ENCODE peak calls at places on chromosome 18, in seven cellular contexts. U is neuronal stem cell, L is mesenchymal stem cell, J is mesendoderm, O is IMR-90, Y is trophoblast cell, N is H1. H is an unnamed sample.

GRCh38 chr18:2302628-2303516 is 268.4 kb downstream of the METTL4 start:
- DNase-seq in J (peak; percentile 35), O (no peak), Y (peak; percentile 78), U (no peak), L (no peak), N (no peak), H (no peak)

GRCh38 chr18:23853448-23854210 is 160.9 kb upstream of the TTC39C start:
- DNase-seq in O (peak; percentile 18), J (no peak), L (no peak), Y (no peak), U (no peak), N (no peak), H (no peak)

GRCh38 chr18:76255070-76255683 is 239.9 kb downstream of the ZNF516 start:
- DNase-seq in Y (no peak), L (no peak), U (no peak), J (no peak), O (no peak), N (no peak), H (no peak)

GRCh38 chr18:70464343-70465114 is 175.7 kb downstream of the SOCS6 start:
- DNase-seq in N (peak; percentile 73), L (peak; percentile 79), U (peak; percentile 54), J (peak; percentile 83), Y (peak; percentile 22), O (peak; percentile 55), H (peak; percentile 78)

GRCh38 chr18:30623401-30624065 is 419.0 kb downstream of the DSC3 start:
- DNase-seq in Y (no peak), U (no peak), L (peak; percentile 3), J (no peak), O (no peak), N (no peak), H (no peak)

GRCh38 chr18:9545029-9545428 is 69.3 kb downstream of the PPP4R1 start:
- DNase-seq in Y (no peak), L (no peak), O (no peak), U (no peak), J (no peak), N (no peak), H (no peak)

GRCh38 chr18:32072321-32072720 is 19.4 kb upstream of the RNF138 start:
- DNase-seq in Y (no peak), U (no peak), J (no peak), N (no peak), O (no peak), L (no peak), H (no peak)

GRCh38 chr18:29849145-29849544 is 1193.4 kb downstream of the DSC3 start:
- DNase-seq in O (no peak), U (no peak), N (no peak), Y (peak; percentile 0), L (peak; percentile 1), J (no peak), H (no peak)

GRCh38 chr18:10591891-10592290 is 66.1 kb downstream of the NAPG start:
- DNase-seq in U (no peak), Y (no peak), J (no peak), O (no peak), N (no peak), L (no peak), H (no peak)

GRCh38 chr18:75249192-75249551 is 38.6 kb downstream of the TSHZ1 start:
- DNase-seq in O (no peak), J (no peak), L (no peak), N (no peak), U (no peak), Y (no peak), H (no peak)

DNA sequence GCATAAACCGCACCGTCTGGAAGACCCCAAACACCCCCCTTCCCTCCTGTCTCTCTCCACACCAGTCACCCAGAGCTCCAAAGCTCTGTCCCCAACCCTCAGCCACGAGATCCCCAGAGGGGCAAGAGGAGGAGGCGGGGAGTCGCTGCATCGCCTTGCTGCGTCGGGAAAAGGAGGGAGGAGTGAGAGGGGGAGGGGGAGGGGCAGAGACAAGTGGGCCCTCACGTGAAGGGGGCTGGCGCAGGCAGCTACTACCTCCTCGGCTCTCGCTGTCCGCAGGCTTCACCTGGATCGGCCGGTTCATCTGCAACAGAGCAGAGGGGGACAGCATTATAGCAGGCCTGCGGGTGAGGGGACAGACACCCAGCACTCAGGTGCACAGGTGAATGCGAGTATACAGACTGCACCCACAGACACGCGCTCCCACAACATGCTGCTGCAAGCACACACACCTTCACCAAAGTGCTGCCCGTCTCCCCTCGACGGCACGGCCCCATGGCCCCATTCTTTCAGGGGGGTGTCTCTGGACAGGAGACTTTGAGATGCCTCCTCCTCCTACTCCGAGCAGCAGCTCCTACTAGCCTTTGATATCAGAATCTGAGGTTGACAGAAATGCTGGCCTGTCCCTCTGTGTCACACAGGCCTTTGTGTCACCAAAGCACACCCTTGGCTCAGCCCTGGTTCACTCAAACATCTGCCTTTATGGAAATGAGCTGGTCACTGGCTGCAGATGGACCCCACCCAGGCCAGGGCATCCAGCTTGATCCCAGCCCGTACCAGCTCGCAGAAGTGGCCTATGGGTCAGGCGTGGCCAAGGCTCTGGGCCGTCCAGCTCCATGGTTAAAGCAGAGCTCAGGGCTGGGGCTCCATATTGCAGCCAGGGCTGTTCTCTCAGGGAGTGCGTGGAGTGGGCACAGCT is 243.8 kb downstream of the CELF4 start:
- DNase-seq in U (no peak), O (no peak), J (no peak), N (peak; percentile 59), L (no peak), Y (no peak), H (peak; percentile 60)
- H3K4me2 ChIP-seq in U (no peak overlapping the region), O (no peak overlapping the region), J (no peak overlapping the region), N (no peak overlapping the region), L (no peak overlapping the region), Y (no peak overlapping the region), H (no peak overlapping the region)

GRCh38 chr18:57154389-57154788 is 7.5 kb downstream of the BOD1L2 start:
- DNase-seq in U (no peak), L (no peak), J (no peak), O (no peak), Y (no peak), N (no peak), H (no peak)

GRCh38 chr18:57146956-57147636 is at the start of gene BOD1L2:
- DNase-seq in Y (no peak), J (no peak), O (no peak), L (no peak), N (no peak), U (no peak), H (peak; percentile 65)

GRCh38 chr18:57149031-57149430 is 2.1 kb downstream of the BOD1L2 start:
- DNase-seq in U (no peak), N (no peak), L (no peak), O (no peak), Y (no peak), J (no peak), H (no peak)

GRCh38 chr18:57148263-57148662 is 1.4 kb downstream of the BOD1L2 start:
- DNase-seq in J (no peak), N (no peak), O (no peak), U (no peak), Y (no peak), L (no peak), H (no peak)

DNA sequence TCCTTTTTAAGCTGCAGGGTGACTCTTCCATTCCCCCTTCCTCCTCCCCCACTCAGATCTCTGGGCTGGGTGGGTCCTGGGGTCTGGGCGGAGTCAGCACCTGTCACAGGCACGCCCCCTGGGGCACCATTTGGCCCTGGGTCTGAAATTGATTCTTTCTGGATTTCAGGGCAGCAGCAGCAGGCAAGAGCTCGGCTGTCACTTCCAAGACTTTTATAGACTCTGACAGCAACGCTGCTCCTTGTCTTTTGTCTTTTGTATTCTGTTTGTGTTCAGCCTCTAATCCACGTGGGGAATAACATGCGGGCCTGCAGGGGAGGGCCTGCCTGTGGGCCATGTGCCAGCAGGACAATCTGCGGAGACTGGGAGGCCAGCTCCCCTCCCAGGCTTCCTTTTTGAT is 3.9 kb downstream of the BOD1L2 start:
- DNase-seq in U (peak; percentile 27), L (no peak), J (peak; percentile 54), O (no peak), N (peak; percentile 70), Y (no peak), H (peak; percentile 67)
- H3K18ac ChIP-seq in U (no peak overlapping the region), L (no peak overlapping the region), J (no peak overlapping the region), O (no peak overlapping the region), N (no peak overlapping the region), Y (no peak overlapping the region), H (no peak overlapping the region)

DNA sequence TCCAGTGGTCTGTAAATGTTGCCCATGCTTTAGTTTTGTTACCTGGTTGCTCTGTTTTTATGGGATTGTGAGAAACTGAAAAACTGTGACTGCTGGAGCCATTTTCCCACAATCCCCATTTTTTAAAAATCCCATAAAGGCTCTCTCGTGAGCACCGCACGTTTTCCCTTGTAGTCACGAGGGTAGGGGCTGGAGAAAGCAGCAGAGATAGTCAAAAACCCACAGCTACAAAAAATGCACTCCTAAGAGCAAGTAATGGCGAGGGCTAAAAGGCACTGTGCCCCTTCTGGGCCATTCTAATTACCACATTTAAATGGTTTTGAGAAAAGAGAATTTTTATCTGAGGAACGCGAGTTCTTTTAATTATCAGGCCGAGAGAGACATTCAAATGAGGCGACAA is 1.8 kb upstream of the CTDP1 start:
- DNase-seq in O (no peak), U (no peak), L (no peak), N (no peak), J (no peak), Y (no peak), H (no peak)
- H3K4me2 ChIP-seq in O (peak overlapping the region; percentile 96), U (no peak overlapping the region), L (no peak overlapping the region), N (peak overlapping the region; percentile 70), J (no peak overlapping the region), Y (no peak overlapping the region), H (peak overlapping the region; percentile 52)

DNA sequence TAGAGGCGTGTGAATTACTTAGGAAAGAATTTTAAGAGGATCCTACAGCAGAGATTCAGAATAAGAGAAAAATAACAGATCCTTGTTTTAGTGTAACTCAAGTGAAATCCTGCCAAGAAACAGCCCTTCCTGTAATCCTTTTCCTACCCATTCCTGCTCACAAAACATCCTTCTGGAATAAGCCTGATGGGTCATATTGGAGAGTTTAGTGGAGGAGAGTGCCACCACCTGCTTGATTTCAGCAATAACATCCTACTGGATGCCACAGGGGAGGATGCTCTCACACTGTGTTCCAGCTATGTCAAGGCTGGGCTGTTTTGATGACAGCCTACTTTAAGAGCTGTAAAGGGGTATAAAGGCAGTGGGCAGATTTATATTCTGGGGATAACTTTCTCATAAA is 54.8 kb upstream of the CCDC178 start:
- DNase-seq in Y (no peak), L (peak; percentile 69), J (peak; percentile 79), O (peak; percentile 13), U (peak; percentile 14), N (no peak), H (peak; percentile 66)
- H3K18ac ChIP-seq in Y (no peak overlapping the region), L (no peak overlapping the region), J (no peak overlapping the region), O (no peak overlapping the region), U (no peak overlapping the region), N (no peak overlapping the region), H (no peak overlapping the region)

GRCh38 chr18:74230922-74231714 is 60.6 kb downstream of the CYB5A start:
- DNase-seq in Y (no peak), O (no peak), L (no peak), U (no peak), N (no peak), J (no peak), H (no peak)
- H3K4me2 ChIP-seq in Y (no peak overlapping the region), O (no peak overlapping the region), L (no peak overlapping the region), U (no peak overlapping the region), N (no peak overlapping the region), J (no peak overlapping the region), H (no peak overlapping the region)